ENCODE peak calls at places on chromosomes 11 and 22, in six cellular contexts. M is SK-N-SH, B is neural progenitor cell, I is GM23248, D is OCI-LY7, Y is hepatocyte. F is an unnamed sample.

GRCh38 chr22:46105494-46106278 is 44.6 kb upstream of the PPARA start:
- DNase-seq in M (no peak), B (no peak), I (peak; percentile 85), D (no peak), Y (peak; percentile 76), F (no peak)

GRCh38 chr11:12673601-12673923 is 659 bp upstream of the TEAD1 start:
- DNase-seq in M (no peak), B (no peak), I (no peak), D (no peak), Y (no peak), F (no peak)

GRCh38 chr22:27084130-27084529 is 426.7 kb downstream of the MIAT start:
- DNase-seq in M (no peak), B (no peak), I (no peak), D (no peak), Y (no peak), F (no peak)

GRCh38 chr22:42202669-42203068 is 67.8 kb downstream of the TCF20 start:
- DNase-seq in M (no peak), B (no peak), I (no peak), D (no peak), Y (no peak), F (no peak)

GRCh38 chr22:40463017-40463631 is 92.7 kb downstream of the SGSM3 start:
- DNase-seq in M (no peak), B (no peak), I (no peak), D (peak; percentile 80), Y (no peak), F (no peak)

GRCh38 chr22:47570851-47571250 is 808.4 kb downstream of the TBC1D22A start:
- DNase-seq in M (no peak), B (no peak), I (no peak), D (no peak), Y (no peak), F (no peak)

GRCh38 chr11:80844110-80844509 is 1403.3 kb upstream of the TENM4 start:
- DNase-seq in M (no peak), B (peak; percentile 25), I (no peak), D (no peak), Y (no peak), F (peak; percentile 60)

GRCh38 chr22:48316245-48316875 is 1511.3 kb downstream of the BRD1 start:
- DNase-seq in M (no peak), B (no peak), I (no peak), D (no peak), Y (no peak), F (no peak)

GRCh38 chr11:113202431-113202830 is 112.0 kb upstream of the TTC12 start:
- DNase-seq in M (no peak), B (no peak), I (peak; percentile 33), D (no peak), Y (no peak), F (no peak)

GRCh38 chr11:2775626-2776350 is 76.0 kb upstream of the KCNQ1OT1 start:
- DNase-seq in M (no peak), B (no peak), I (no peak), D (no peak), Y (no peak), F (no peak)

GRCh38 chr11:10693509-10694071 is at the start of gene IRAG1:
- DNase-seq in M (peak; percentile 63), B (peak; percentile 11), I (peak; percentile 77), D (no peak), Y (peak; percentile 47), F (peak; percentile 34)

GRCh38 chr22:35592418-35592967 is 24.6 kb downstream of the MB start:
- DNase-seq in M (no peak), B (no peak), I (no peak), D (no peak), Y (no peak), F (no peak)
- TF ChIP-seq EZH2phosphoT487 in M (no peak), B (no peak), I (no peak), D (no peak), Y (no peak), F (no peak)

GRCh38 chr11:34360056-34360455 is 2.2 kb upstream of the ABTB2 start:
- DNase-seq in M (no peak), B (no peak), I (no peak), D (no peak), Y (no peak), F (no peak)
- H2AFZ ChIP-seq in M (no peak overlapping the region), B (no peak overlapping the region), I (no peak overlapping the region), D (no peak overlapping the region), Y (no peak overlapping the region), F (no peak overlapping the region)

DNA sequence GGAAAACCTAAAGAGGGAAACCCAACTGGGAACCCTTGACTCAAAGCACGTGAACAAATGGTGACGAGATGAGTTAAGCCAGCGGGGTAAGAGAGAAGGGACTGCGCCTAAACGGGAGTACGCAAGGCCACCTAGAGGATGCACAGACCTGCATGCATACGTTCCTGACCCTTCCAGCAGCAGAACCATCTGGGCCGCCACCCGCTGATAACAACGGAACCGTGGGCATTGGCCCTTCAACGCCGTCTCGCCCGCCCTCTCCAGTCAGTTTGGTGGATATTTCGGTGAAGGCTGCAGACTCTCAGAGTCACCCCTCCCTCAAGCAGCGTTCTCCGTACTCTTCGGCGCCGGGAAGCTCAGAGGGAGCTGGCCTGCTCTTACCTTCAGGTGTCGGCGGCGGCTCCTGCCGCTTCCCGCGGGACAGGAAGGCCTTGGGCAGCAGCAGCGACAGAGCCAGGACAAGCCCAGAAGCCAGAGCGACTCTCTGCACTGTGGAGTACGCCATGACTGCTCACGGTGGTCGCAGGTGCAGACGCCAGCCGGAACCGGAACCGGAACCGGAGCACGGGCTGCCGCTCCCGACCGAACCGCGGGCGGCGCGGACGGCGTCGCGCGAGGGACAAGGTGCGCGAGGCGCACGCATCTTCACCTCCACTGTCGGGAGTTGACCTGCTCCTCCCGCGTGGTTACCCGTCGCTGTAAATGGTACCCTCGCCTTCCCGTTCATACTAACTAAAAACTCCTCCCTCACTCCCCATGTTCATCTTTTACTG is at the start of gene RIC3:
- DNase-seq in M (peak; percentile 74), B (peak; percentile 78), I (no peak), D (no peak), Y (peak; percentile 16), F (peak; percentile 79)
- TF ChIP-seq EZH2phosphoT487 in M (no peak), B (no peak), I (no peak), D (no peak), Y (no peak), F (no peak)

GRCh38 chr11:46063138-46063537 is 58.1 kb downstream of the PHF21A start:
- DNase-seq in M (no peak), B (no peak), I (no peak), D (no peak), Y (no peak), F (no peak)

GRCh38 chr11:46064221-46064620 is 57.0 kb downstream of the PHF21A start:
- DNase-seq in M (no peak), B (no peak), I (peak; percentile 56), D (no peak), Y (no peak), F (peak; percentile 44)

GRCh38 chr11:46066335-46066734 is 54.9 kb downstream of the PHF21A start:
- DNase-seq in M (no peak), B (no peak), I (no peak), D (no peak), Y (no peak), F (no peak)

GRCh38 chr11:46069595-46069994 is 51.7 kb downstream of the PHF21A start:
- DNase-seq in M (no peak), B (no peak), I (no peak), D (no peak), Y (no peak), F (no peak)

GRCh38 chr11:46065681-46066080 is 55.6 kb downstream of the PHF21A start:
- DNase-seq in M (no peak), B (no peak), I (no peak), D (no peak), Y (no peak), F (no peak)
- H2AFZ ChIP-seq in M (no peak overlapping the region), B (no peak overlapping the region), I (no peak overlapping the region), D (no peak overlapping the region), Y (no peak overlapping the region), F (no peak overlapping the region)

F was measured in GM23338.